ENCODE peak calls at places on chromosomes 1 and 21, in seven cellular contexts. O, W, X, L, V, Y and U are unnamed samples.

GRCh38 chr1:37477198-37477931 is 3.0 kb downstream of the ZC3H12A start:
- DNase-seq in O (no peak), W (peak; percentile 81), X (no peak), L (no peak), V (peak; percentile 63), Y (peak; percentile 52), U (peak; percentile 69)

GRCh38 chr1:34777519-34778321 is 3.3 kb upstream of the GJB3 start:
- DNase-seq in O (no peak), W (no peak), X (no peak), L (no peak), V (no peak), Y (no peak), U (no peak)

GRCh38 chr1:237891266-237891665 is 544 bp upstream of the ZP4 start:
- DNase-seq in O (no peak), W (no peak), X (no peak), L (no peak), V (no peak), Y (no peak), U (no peak)

GRCh38 chr1:230581446-230582079 is 60.7 kb upstream of the COG2 start:
- DNase-seq in O (no peak), W (no peak), X (no peak), L (peak; percentile 35), V (no peak), Y (no peak), U (peak; percentile 58)

GRCh38 chr1:42142894-42143675 is 10.1 kb upstream of the GUCA2B start:
- DNase-seq in O (no peak), W (no peak), X (no peak), L (no peak), V (no peak), Y (no peak), U (no peak)

GRCh38 chr1:35931424-35932157 is 686 bp downstream of the AGO3 start:
- DNase-seq in O (no peak), W (no peak), X (no peak), L (no peak), V (peak; percentile 73), Y (no peak), U (no peak)

GRCh38 chr1:225999912-226000337 is 782 bp upstream of the SDE2 start:
- DNase-seq in O (no peak), W (no peak), X (no peak), L (no peak), V (no peak), Y (no peak), U (no peak)

GRCh38 chr1:2475571-2475970 is 518 bp upstream of the PLCH2 start:
- DNase-seq in O (no peak), W (no peak), X (no peak), L (no peak), V (no peak), Y (no peak), U (no peak)

GRCh38 chr1:48870596-48870995 is 93.9 kb upstream of the BEND5 start:
- DNase-seq in O (peak; percentile 6), W (no peak), X (no peak), L (no peak), V (no peak), Y (no peak), U (no peak)

GRCh38 chr1:147723691-147724323 is 36.6 kb downstream of the GJA5 start:
- DNase-seq in O (peak; percentile 19), W (peak; percentile 48), X (no peak), L (peak; percentile 69), V (peak; percentile 68), Y (no peak), U (peak; percentile 82)

GRCh38 chr1:203673550-203674411 is 47.1 kb downstream of the ATP2B4 start:
- DNase-seq in O (no peak), W (peak; percentile 62), X (no peak), L (peak; percentile 58), V (no peak), Y (peak; percentile 24), U (peak; percentile 34)

GRCh38 chr1:111631502-111631901 is 11.9 kb downstream of the RAP1A start:
- DNase-seq in O (no peak), W (no peak), X (no peak), L (no peak), V (no peak), Y (no peak), U (no peak)

GRCh38 chr1:32816676-32817158 is 441 bp downstream of the YARS1 start:
- DNase-seq in O (no peak), W (no peak), X (no peak), L (peak; percentile 20), V (peak; percentile 71), Y (no peak), U (no peak)

GRCh38 chr1:100036718-100037664 is 67.2 kb downstream of the SLC35A3 start:
- DNase-seq in O (no peak), W (no peak), X (no peak), L (no peak), V (no peak), Y (no peak), U (no peak)

GRCh38 chr21:45486443-45487160 is 55.6 kb downstream of the SLC19A1 start:
- DNase-seq in O (no peak), W (no peak), X (no peak), L (no peak), V (no peak), Y (no peak), U (no peak)

GRCh38 chr1:152190589-152190988 is 31.6 kb upstream of the RPTN start:
- DNase-seq in O (no peak), W (no peak), X (no peak), L (no peak), V (no peak), Y (no peak), U (no peak)

GRCh38 chr1:112625696-112626095 is 6.1 kb downstream of the CAPZA1 start:
- DNase-seq in O (no peak), W (no peak), X (no peak), L (no peak), V (peak; percentile 77), Y (no peak), U (no peak)